ENCODE peak calls at places on chromosomes 11 and 22, in seven cellular contexts. E, T, O, P, C, X and K are unnamed samples.

GRCh38 chr11:66835762-66836405 is 7.4 kb upstream of the RCE1 start:
- DNase-seq in T (no peak), C (no peak), P (no peak), E (no peak), X (no peak), O (no peak), K (peak; percentile 47)

GRCh38 chr22:19986410-19987341 is 29.9 kb downstream of the ARVCF start:
- DNase-seq in O (peak; percentile 86), X (peak; percentile 73), C (no peak), T (peak; percentile 81), P (peak; percentile 46), E (peak; percentile 77), K (peak; percentile 70)

GRCh38 chr11:77109236-77110019 is 6.8 kb downstream of the OMP start:
- DNase-seq in O (no peak), E (peak; percentile 12), P (no peak), T (no peak), C (no peak), X (no peak), K (peak; percentile 39)

GRCh38 chr11:27444801-27445215 is 27.8 kb downstream of the LGR4 start:
- DNase-seq in O (peak; percentile 97), T (no peak), X (no peak), P (no peak), C (no peak), E (no peak), K (no peak)

GRCh38 chr11:125957623-125958330 is 11.9 kb downstream of the VSIG10L2 start:
- DNase-seq in X (no peak), O (no peak), P (no peak), T (no peak), C (no peak), E (no peak), K (no peak)

GRCh38 chr11:60563553-60564235 is 48.5 kb downstream of the MS4A13 start:
- DNase-seq in P (no peak), C (no peak), T (peak; percentile 57), E (no peak), O (peak; percentile 46), X (no peak), K (no peak)

GRCh38 chr22:43711681-43712080 is 100.4 kb downstream of the EFCAB6 start:
- DNase-seq in E (no peak), O (no peak), P (no peak), T (no peak), C (no peak), X (no peak), K (no peak)

GRCh38 chr22:19870153-19871022 is 15.7 kb upstream of the GNB1L start:
- DNase-seq in O (no peak), X (no peak), T (no peak), E (no peak), C (no peak), P (no peak), K (no peak)

GRCh38 chr22:27682438-27682837 is 119.1 kb downstream of the MN1 start:
- DNase-seq in E (no peak), P (no peak), T (no peak), X (no peak), C (no peak), O (peak; percentile 74), K (no peak)

GRCh38 chr11:56396047-56396446 is 16.4 kb upstream of the OR5AL1 start:
- DNase-seq in X (no peak), O (peak; percentile 50), P (no peak), E (no peak), T (peak; percentile 1), C (no peak), K (no peak)

GRCh38 chr11:115606223-115607220 is 102.3 kb upstream of the CADM1 start:
- DNase-seq in E (no peak), O (no peak), C (no peak), P (peak; percentile 9), T (no peak), X (peak; percentile 24), K (peak; percentile 43)

GRCh38 chr11:21975242-21975641 is 217.6 kb upstream of the ANO5 start:
- DNase-seq in C (no peak), T (no peak), X (no peak), E (no peak), O (no peak), P (no peak), K (no peak)

GRCh38 chr11:80529722-80530121 is 1088.9 kb upstream of the TENM4 start:
- DNase-seq in O (no peak), X (no peak), T (no peak), E (no peak), P (no peak), C (no peak), K (no peak)

GRCh38 chr11:119115484-119116234 is 5.7 kb upstream of the HINFP start:
- DNase-seq in P (no peak), O (peak; percentile 71), E (no peak), T (no peak), C (no peak), X (peak; percentile 35), K (no peak)

GRCh38 chr22:29314074-29314473 is 1.4 kb downstream of the RASL10A start:
- DNase-seq in C (no peak), O (no peak), T (no peak), P (no peak), X (no peak), E (no peak), K (no peak)

GRCh38 chr11:60371854-60372253 is 6.5 kb upstream of the MS4A7 start:
- DNase-seq in O (no peak), E (no peak), P (no peak), X (no peak), T (no peak), C (no peak), K (no peak)

GRCh38 chr11:96752221-96752620 is 362.4 kb downstream of the JRKL start:
- DNase-seq in O (no peak), X (no peak), T (no peak), C (no peak), E (no peak), P (no peak), K (no peak)

GRCh38 chr22:20938272-20938671 is 21.1 kb downstream of the CRKL start:
- DNase-seq in P (no peak), E (no peak), X (no peak), O (no peak), C (no peak), T (no peak), K (no peak)

GRCh38 chr11:113596658-113597057 is 109.5 kb downstream of the TMPRSS5 start:
- DNase-seq in P (no peak), C (no peak), T (no peak), O (peak; percentile 27), E (no peak), X (no peak), K (no peak)
- TF ChIP-seq CTCF in P (no peak), C (no peak), T (no peak), O (no peak), E (no peak), X (no peak), K (no peak)

DNA sequence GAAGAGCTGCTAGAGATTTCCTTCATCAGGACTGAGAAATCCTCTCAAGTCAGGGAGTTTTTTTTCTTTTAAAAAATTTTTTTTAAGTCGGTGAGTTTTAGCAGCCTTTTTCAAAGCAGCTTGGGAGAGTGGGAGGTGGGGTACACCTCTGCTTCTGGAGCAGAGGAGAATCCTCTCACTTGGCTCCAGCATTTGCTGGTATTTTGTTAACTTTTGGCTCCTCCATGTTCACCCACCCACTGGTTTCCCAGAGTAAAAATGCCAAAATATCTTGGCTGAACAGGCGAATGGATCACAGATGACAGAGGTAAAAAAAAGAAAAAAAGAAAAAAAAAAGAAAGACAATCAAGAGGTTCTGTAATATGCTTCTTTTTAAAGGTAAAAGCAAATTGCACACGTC is 68.0 kb downstream of the GAB2 start:
- DNase-seq in C (no peak), O (no peak), T (no peak), E (no peak), X (no peak), P (no peak), K (no peak)
- H3K4me3 ChIP-seq in C (no peak overlapping the region), O (no peak overlapping the region), T (no peak overlapping the region), E (no peak overlapping the region), X (no peak overlapping the region), P (no peak overlapping the region), K (no peak overlapping the region)

DNA sequence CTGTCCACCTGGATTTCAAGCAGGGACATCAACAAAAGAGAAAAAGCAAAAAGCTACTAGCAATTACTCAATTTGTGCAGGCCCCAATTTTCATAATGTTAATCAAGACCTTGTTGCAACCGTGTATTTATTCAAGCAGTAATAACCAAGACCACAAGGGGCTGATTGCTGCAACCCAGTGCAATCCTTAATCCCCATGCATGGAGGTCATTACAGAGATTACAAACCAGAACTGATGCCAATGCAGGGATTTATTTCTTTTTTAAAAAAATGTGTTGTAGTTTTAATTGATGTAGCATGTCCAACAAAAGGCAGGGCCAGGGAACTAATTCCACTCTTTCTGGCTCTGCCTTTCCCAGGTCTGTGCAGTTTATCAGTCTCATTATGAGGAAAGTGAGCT is 18.4 kb downstream of the TECTA start:
- DNase-seq in T (no peak), C (no peak), O (no peak), P (no peak), X (no peak), E (no peak), K (no peak)
- TF ChIP-seq CTCF in T (no peak), C (no peak), O (peak; percentile 28), P (no peak), X (no peak), E (no peak), K (no peak)

DNA sequence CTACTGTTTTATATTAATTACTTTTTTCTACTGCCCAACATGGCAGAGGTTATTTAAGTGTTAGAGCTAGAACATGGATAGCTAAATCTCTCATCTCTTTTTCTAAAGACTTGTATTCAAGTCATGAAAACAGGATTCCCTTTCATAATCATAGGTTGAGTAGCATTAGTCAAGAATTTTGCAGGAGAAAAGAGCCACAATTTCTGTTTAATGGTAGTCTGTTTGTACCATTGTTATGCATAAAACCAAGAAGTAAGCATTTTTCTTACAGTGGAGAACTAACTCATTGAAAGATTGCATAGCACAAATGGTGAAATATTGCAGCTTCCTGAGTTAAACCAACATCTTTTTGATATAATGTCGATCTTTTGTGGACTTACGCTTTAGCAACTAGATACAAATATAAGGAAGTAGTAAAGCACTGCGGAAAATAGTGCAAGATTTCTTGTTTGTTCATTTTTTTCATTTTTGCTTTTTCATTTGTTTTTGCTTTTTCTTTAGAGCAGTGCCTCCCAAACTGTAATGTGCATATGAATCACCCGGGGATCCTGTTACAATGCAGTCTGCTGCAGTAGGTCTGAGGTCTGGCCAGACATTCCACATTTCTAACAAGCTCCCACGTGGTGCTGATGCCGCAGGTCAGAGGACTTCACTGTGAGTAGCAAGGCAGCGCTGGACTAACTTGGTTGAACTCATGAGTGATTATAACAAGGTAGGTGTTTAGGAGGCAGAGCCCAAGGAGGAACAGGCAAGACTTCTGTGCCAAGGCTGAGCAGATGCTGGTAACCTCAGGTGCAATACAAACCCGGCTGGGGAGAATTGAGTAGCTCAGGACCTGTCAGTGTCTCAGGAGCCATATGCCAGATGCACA is 4.6 kb downstream of the ETS1 start:
- DNase-seq in E (peak; percentile 64), T (peak; percentile 94), P (peak; percentile 98), C (peak; percentile 89), X (peak; percentile 27), O (peak; percentile 89), K (peak; percentile 95)
- H3K4me3 ChIP-seq in E (no peak overlapping the region), T (no peak overlapping the region), P (no peak overlapping the region), C (no peak overlapping the region), X (no peak overlapping the region), O (peak overlapping the region; percentile 71), K (no peak overlapping the region)